ENCODE peak calls at places on chromosomes 1 and 21, in six cellular contexts. One of them, this sample, is unnamed.
A peak's percentile ranks its signal among the peaks of the same experiment; 100 is the strongest.

GRCh38 chr1:64163972-64164371 is 39.5 kb upstream of the UBE2U start:
- DNase-seq in K562: no peak
- DNase-seq in H1: no peak
- DNase-seq in HepG2: no peak
- DNase-seq in GM12878: no peak
- DNase-seq in GM12891: no peak
- DNase-seq in this sample: no peak

GRCh38 chr1:66333463-66334232 is 200.3 kb upstream of the SGIP1 start:
- DNase-seq in HepG2: no peak
- DNase-seq in K562: no peak
- DNase-seq in GM12878: no peak
- DNase-seq in GM12891: no peak
- DNase-seq in H1: no peak
- DNase-seq in this sample: no peak

GRCh38 chr1:202207292-202207691 is 13.7 kb downstream of the LGR6 start:
- DNase-seq in GM12891: no peak
- DNase-seq in HepG2: no peak
- DNase-seq in H1: no peak
- DNase-seq in K562: no peak
- DNase-seq in GM12878: no peak
- DNase-seq in this sample: no peak

GRCh38 chr21:37564924-37565529 is 198.5 kb downstream of the DYRK1A start:
- DNase-seq in HepG2: peak; percentile 34
- DNase-seq in GM12891: no peak
- DNase-seq in K562: no peak
- DNase-seq in H1: peak; percentile 56
- DNase-seq in GM12878: no peak
- DNase-seq in this sample: no peak

GRCh38 chr1:98133151-98133550 is 212.3 kb upstream of the DPYD start:
- DNase-seq in HepG2: no peak
- DNase-seq in GM12891: no peak
- DNase-seq in K562: no peak
- DNase-seq in H1: no peak
- DNase-seq in GM12878: no peak
- DNase-seq in this sample: no peak

GRCh38 chr1:217953330-217953729 is 322.2 kb downstream of the SPATA17 start:
- DNase-seq in HepG2: no peak
- DNase-seq in GM12878: no peak
- DNase-seq in K562: no peak
- DNase-seq in GM12891: no peak
- DNase-seq in H1: no peak
- DNase-seq in this sample: no peak

GRCh38 chr1:199857103-199857502 is 170.4 kb upstream of the NR5A2 start:
- DNase-seq in K562: no peak
- DNase-seq in GM12878: no peak
- DNase-seq in GM12891: no peak
- DNase-seq in HepG2: no peak
- DNase-seq in H1: no peak
- DNase-seq in this sample: no peak

GRCh38 chr1:207884276-207885029 is 26.5 kb downstream of the CD34 start:
- DNase-seq in GM12878: no peak
- DNase-seq in HepG2: no peak
- DNase-seq in GM12891: no peak
- DNase-seq in K562: no peak
- DNase-seq in H1: no peak
- DNase-seq in this sample: no peak

GRCh38 chr1:165352442-165353293 is 3.8 kb downstream of the LMX1A start:
- DNase-seq in HepG2: no peak
- DNase-seq in K562: no peak
- DNase-seq in H1: peak; percentile 80
- DNase-seq in GM12878: no peak
- DNase-seq in GM12891: no peak
- DNase-seq in this sample: no peak

GRCh38 chr1:111690306-111690617 is 48.9 kb downstream of the INKA2 start:
- DNase-seq in H1: no peak
- DNase-seq in GM12878: no peak
- DNase-seq in GM12891: no peak
- DNase-seq in HepG2: no peak
- DNase-seq in K562: no peak
- DNase-seq in this sample: no peak

GRCh38 chr1:119409731-119410130 is 5.2 kb upstream of the HSD3B2 start:
- DNase-seq in HepG2: no peak
- DNase-seq in H1: no peak
- DNase-seq in GM12891: no peak
- DNase-seq in GM12878: no peak
- DNase-seq in K562: no peak
- DNase-seq in this sample: no peak

GRCh38 chr1:38029725-38030511 is 16.7 kb downstream of the POU3F1 start:
- DNase-seq in GM12878: peak; percentile 75
- DNase-seq in H1: peak; percentile 58
- DNase-seq in K562: no peak
- DNase-seq in HepG2: no peak
- DNase-seq in GM12891: no peak
- DNase-seq in this sample: peak; percentile 66

GRCh38 chr1:115051850-115052249 is 22.2 kb downstream of the TSHB start:
- DNase-seq in GM12878: no peak
- DNase-seq in HepG2: no peak
- DNase-seq in K562: no peak
- DNase-seq in H1: no peak
- DNase-seq in GM12891: no peak
- DNase-seq in this sample: no peak

GRCh38 chr1:94416901-94417701 is 1.1 kb upstream of the ABCD3 start:
- DNase-seq in K562: peak; percentile 21
- DNase-seq in H1: no peak
- DNase-seq in GM12891: no peak
- DNase-seq in GM12878: no peak
- DNase-seq in HepG2: peak; percentile 91
- DNase-seq in this sample: no peak

GRCh38 chr1:35345439-35345981 is 77.0 kb downstream of the ZMYM4 start:
- DNase-seq in H1: no peak
- DNase-seq in K562: no peak
- DNase-seq in HepG2: peak; percentile 75
- DNase-seq in GM12878: no peak
- DNase-seq in GM12891: no peak
- DNase-seq in this sample: no peak

GRCh38 chr1:155933591-155934096 is 569 bp downstream of the KHDC4 start:
- DNase-seq in GM12878: no peak
- DNase-seq in GM12891: no peak
- DNase-seq in HepG2: no peak
- DNase-seq in H1: no peak
- DNase-seq in K562: no peak
- DNase-seq in this sample: no peak

GRCh38 chr1:26496881-26497280 is 24.6 kb downstream of the HMGN2 start:
- DNase-seq in K562: no peak
- DNase-seq in GM12891: no peak
- DNase-seq in H1: no peak
- DNase-seq in GM12878: no peak
- DNase-seq in HepG2: no peak
- DNase-seq in this sample: no peak

GRCh38 chr1:214603819-214604252 is 841 bp downstream of the CENPF start:
- DNase-seq in HepG2: no peak
- DNase-seq in H1: no peak
- DNase-seq in GM12891: no peak
- DNase-seq in K562: peak; percentile 27
- DNase-seq in GM12878: no peak
- DNase-seq in this sample: peak; percentile 14

GRCh38 chr1:211591980-211592493 is 13.1 kb upstream of the SLC30A1 start:
- DNase-seq in H1: no peak
- DNase-seq in GM12891: no peak
- DNase-seq in K562: peak; percentile 32
- DNase-seq in GM12878: no peak
- DNase-seq in HepG2: no peak
- DNase-seq in this sample: no peak

GRCh38 chr1:98661544-98662353 is at the start of gene SNX7:
- DNase-seq in K562: no peak
- DNase-seq in GM12878: no peak
- DNase-seq in HepG2: peak; percentile 71
- DNase-seq in GM12891: peak; percentile 23
- DNase-seq in H1: peak; percentile 87
- DNase-seq in this sample: no peak

GRCh38 chr1:245094954-245095353 is 59.8 kb upstream of the KIF26B start:
- DNase-seq in HepG2: peak; percentile 37
- DNase-seq in GM12878: no peak
- DNase-seq in GM12891: no peak
- DNase-seq in H1: no peak
- DNase-seq in K562: no peak
- DNase-seq in this sample: no peak

GRCh38 chr1:226351709-226352108 is 42.7 kb upstream of the LIN9 start:
- DNase-seq in H1: no peak
- DNase-seq in GM12891: no peak
- DNase-seq in GM12878: no peak
- DNase-seq in K562: no peak
- DNase-seq in HepG2: no peak
- DNase-seq in this sample: no peak

GRCh38 chr1:180936110-180937011 is 23.7 kb downstream of the KIAA1614 start:
- DNase-seq in GM12891: no peak
- DNase-seq in K562: no peak
- DNase-seq in GM12878: no peak
- DNase-seq in HepG2: no peak
- DNase-seq in H1: no peak
- DNase-seq in this sample: no peak

GRCh38 chr1:226541631-226542622 is 6.6 kb upstream of the STUM start:
- DNase-seq in H1: no peak
- DNase-seq in K562: no peak
- DNase-seq in GM12878: no peak
- DNase-seq in HepG2: no peak
- DNase-seq in GM12891: no peak
- DNase-seq in this sample: no peak

GRCh38 chr21:25801217-25802015 is 66.6 kb downstream of the GABPA start:
- DNase-seq in K562: peak; percentile 87
- DNase-seq in GM12878: peak; percentile 59
- DNase-seq in HepG2: peak; percentile 86
- DNase-seq in GM12891: peak; percentile 41
- DNase-seq in H1: peak; percentile 97
- DNase-seq in this sample: peak; percentile 48

GRCh38 chr1:54645806-54646676 is 4.5 kb downstream of the MROH7 start:
- DNase-seq in HepG2: no peak
- DNase-seq in GM12878: no peak
- DNase-seq in GM12891: no peak
- DNase-seq in H1: no peak
- DNase-seq in K562: no peak
- DNase-seq in this sample: no peak

GRCh38 chr1:21174230-21174629 is 2.5 kb downstream of the EIF4G3 start:
- DNase-seq in GM12878: no peak
- DNase-seq in GM12891: no peak
- DNase-seq in K562: no peak
- DNase-seq in H1: no peak
- DNase-seq in HepG2: no peak
- DNase-seq in this sample: no peak

GRCh38 chr1:21175324-21175669 is 1.4 kb downstream of the EIF4G3 start:
- DNase-seq in GM12891: no peak
- DNase-seq in K562: no peak
- DNase-seq in HepG2: no peak
- DNase-seq in H1: no peak
- DNase-seq in GM12878: no peak
- DNase-seq in this sample: no peak

GRCh38 chr1:21176589-21177555 is at the start of gene EIF4G3:
- DNase-seq in H1: peak; percentile 100
- DNase-seq in K562: peak; percentile 99
- DNase-seq in GM12878: peak; percentile 75
- DNase-seq in HepG2: peak; percentile 94
- DNase-seq in GM12891: peak; percentile 87
- DNase-seq in this sample: peak; percentile 89

GRCh38 chr1:21175670-21176581 is 771 bp downstream of the EIF4G3 start:
- DNase-seq in GM12891: no peak
- DNase-seq in H1: peak; percentile 73
- DNase-seq in K562: peak; percentile 59
- DNase-seq in GM12878: no peak
- DNase-seq in HepG2: no peak
- DNase-seq in this sample: peak; percentile 31

DNA sequence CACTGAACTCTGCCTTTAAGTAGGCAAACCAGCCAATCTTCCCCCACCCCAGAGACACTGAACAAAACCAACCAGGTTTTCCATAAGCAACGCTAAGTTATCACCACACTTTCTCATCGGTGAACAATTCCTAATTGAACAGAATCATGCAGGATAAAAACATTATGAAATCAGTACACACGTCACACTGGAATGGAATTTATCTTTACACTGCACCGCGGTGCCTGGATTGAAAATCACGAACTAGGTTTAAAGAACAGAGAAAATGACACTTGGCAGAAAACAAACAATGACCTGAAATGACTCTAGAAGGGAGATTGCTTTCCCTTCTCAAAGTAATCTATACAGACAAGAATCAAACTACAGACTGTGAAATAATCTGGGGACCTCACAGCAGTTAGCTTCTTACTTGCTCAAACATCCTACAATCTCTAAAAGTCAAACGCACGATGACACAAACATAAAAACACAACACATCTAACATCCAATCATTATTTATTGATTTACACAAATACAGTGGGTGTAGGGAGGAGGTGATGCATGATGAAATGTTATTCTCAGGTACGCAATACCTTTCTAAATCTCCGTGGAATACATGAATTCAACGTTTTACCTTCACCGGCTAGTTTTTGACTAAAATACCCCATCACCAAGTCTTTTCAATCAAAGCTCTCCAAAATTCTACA is 1.9 kb downstream of the EIF4G3 start:
- DNase-seq in HepG2: peak; percentile 29
- DNase-seq in GM12891: no peak
- DNase-seq in H1: no peak
- DNase-seq in K562: no peak
- DNase-seq in GM12878: no peak
- DNase-seq in this sample: no peak
- TF ChIP-seq TAF1 in HepG2: no peak
- TF ChIP-seq TAF1 in GM12891: no peak
- TF ChIP-seq TAF1 in H1: no peak
- TF ChIP-seq TAF1 in K562: no peak
- TF ChIP-seq TAF1 in GM12878: no peak
- TF ChIP-seq TAF1 in this sample: no peak

DNA sequence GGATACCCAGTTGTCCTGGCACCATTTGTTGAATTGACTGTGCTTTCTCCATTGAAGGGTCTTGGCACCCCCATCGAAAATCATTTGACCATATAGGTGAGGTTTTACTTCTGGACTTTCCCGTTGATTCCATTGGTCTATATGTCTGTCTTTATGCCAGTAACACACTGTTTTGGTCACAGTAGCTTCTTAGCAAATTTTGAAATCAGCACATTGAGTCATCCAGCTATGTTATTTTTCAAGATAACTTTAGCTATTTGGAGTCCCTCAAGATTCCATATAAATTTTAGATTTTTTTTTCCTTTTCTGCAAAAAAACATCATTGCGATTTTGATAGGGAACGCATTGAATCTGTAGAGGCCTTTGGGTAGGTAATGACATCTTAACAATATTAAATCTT is 235.6 kb downstream of the SMYD3 start:
- DNase-seq in HepG2: no peak
- DNase-seq in GM12878: no peak
- DNase-seq in H1: no peak
- DNase-seq in GM12891: no peak
- DNase-seq in K562: no peak
- DNase-seq in this sample: no peak
- TF ChIP-seq POLR2AphosphoS5 in HepG2: no peak
- TF ChIP-seq POLR2AphosphoS5 in GM12878: no peak
- TF ChIP-seq POLR2AphosphoS5 in H1: no peak
- TF ChIP-seq POLR2AphosphoS5 in GM12891: no peak
- TF ChIP-seq POLR2AphosphoS5 in K562: no peak
- TF ChIP-seq POLR2AphosphoS5 in this sample: no peak

GRCh38 chr1:27872802-27873665 is 690 bp downstream of the THEMIS2 start:
- DNase-seq in GM12891: no peak
- DNase-seq in K562: no peak
- DNase-seq in H1: peak; percentile 65
- DNase-seq in HepG2: no peak
- DNase-seq in GM12878: no peak
- DNase-seq in this sample: no peak
- TF ChIP-seq POLR2A in GM12891: no peak
- TF ChIP-seq POLR2A in K562: no peak
- TF ChIP-seq POLR2A in H1: no peak
- TF ChIP-seq POLR2A in HepG2: no peak
- TF ChIP-seq POLR2A in GM12878: peak; percentile 76
- TF ChIP-seq POLR2A in this sample: no peak

GRCh38 chr1:3491291-3492246 is 37.1 kb downstream of the ARHGEF16 start:
- DNase-seq in H1: peak; percentile 97
- DNase-seq in GM12878: peak; percentile 3
- DNase-seq in GM12891: peak; percentile 97
- DNase-seq in K562: peak; percentile 92
- DNase-seq in HepG2: peak; percentile 24
- DNase-seq in this sample: peak; percentile 95
- TF ChIP-seq TAF1 in H1: no peak
- TF ChIP-seq TAF1 in GM12878: no peak
- TF ChIP-seq TAF1 in GM12891: no peak
- TF ChIP-seq TAF1 in K562: no peak
- TF ChIP-seq TAF1 in HepG2: no peak
- TF ChIP-seq TAF1 in this sample: no peak

This sample was measured in GM12892.